ENCODE peak calls at places on chromosomes 7 and 10, in eight cellular contexts. S is upper lobe of right lung, I is A549, V is PC-3, N is mammary epithelial cell, H is heart right ventricle, M is brain microvascular endothelial cell, Q is heart left ventricle. F is an unnamed sample.

GRCh38 chr10:84523509-84523908 is 195.1 kb downstream of the CCSER2 start:
- DNase-seq in S (no peak), I (no peak), V (peak), N (no peak), H (no peak), M (no peak), Q (no peak), F (peak)

GRCh38 chr7:113120647-113121046 is 2.3 kb upstream of the SMIM30 start:
- DNase-seq in S (no peak), I (no peak), V (no peak), N (no peak), H (no peak), M (no peak), Q (no peak), F (no peak)

GRCh38 chr10:76736392-76736791 is 901.2 kb downstream of the KCNMA1 start:
- DNase-seq in S (no peak), I (no peak), V (no peak), N (no peak), H (no peak), M (no peak), Q (no peak), F (no peak)

GRCh38 chr10:48366261-48366660 is 59.8 kb downstream of the MAPK8 start:
- DNase-seq in S (no peak), I (peak), V (peak), N (peak), H (no peak), M (no peak), Q (no peak), F (peak)

GRCh38 chr7:44962483-44963251 is 16.1 kb downstream of the MYO1G start:
- DNase-seq in S (peak), I (no peak), V (no peak), N (peak), H (no peak), M (no peak), Q (no peak), F (peak)

GRCh38 chr7:92767427-92767826 is 68.9 kb downstream of the CDK6 start:
- DNase-seq in S (no peak), I (no peak), V (peak), N (peak), H (no peak), M (peak), Q (no peak), F (peak)

GRCh38 chr10:50624866-50625491 is 1.2 kb upstream of the SGMS1 start:
- DNase-seq in S (no peak), I (peak), V (peak), N (peak), H (peak), M (peak), Q (peak), F (peak)

GRCh38 chr10:130040817-130041330 is 69.8 kb downstream of the C10orf143 start:
- DNase-seq in S (peak), I (no peak), V (no peak), N (no peak), H (no peak), M (no peak), Q (no peak), F (no peak)

GRCh38 chr7:138092486-138093028 is 16.3 kb downstream of the AKR1D1 start:
- DNase-seq in S (no peak), I (no peak), V (peak), N (peak), H (no peak), M (no peak), Q (no peak), F (no peak)

GRCh38 chr7:39560997-39561396 is 5.2 kb upstream of the YAE1 start:
- DNase-seq in S (no peak), I (no peak), V (no peak), N (no peak), H (no peak), M (no peak), Q (no peak), F (no peak)

DNA sequence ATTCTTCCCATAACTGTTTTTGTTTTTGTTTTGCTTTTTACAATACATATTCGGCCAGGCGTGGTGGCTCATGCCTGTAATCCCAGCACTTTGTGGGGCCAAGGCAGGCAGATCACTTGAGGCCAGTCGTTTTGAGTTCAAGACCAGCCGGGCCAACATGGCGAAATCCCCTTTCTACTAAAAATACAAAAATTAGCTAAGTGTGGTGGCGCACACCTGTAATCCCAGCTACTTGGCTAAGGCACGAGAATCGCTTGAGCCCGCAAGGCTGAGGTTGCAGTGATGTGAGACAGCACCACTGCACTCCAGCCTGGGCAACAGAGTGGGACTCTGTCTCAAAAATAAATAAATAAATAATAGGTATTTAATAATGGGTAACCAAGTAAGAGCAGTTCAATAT is 2.3 kb downstream of the TM9SF3 start:
- DNase-seq in S (no peak), I (no peak), V (no peak), N (no peak), H (no peak), M (no peak), Q (no peak), F (no peak)
- H3K27ac ChIP-seq in S (no peak), I (no peak), V (no peak), N (no peak), H (no peak), M (no peak), Q (no peak), F (no peak)

DNA sequence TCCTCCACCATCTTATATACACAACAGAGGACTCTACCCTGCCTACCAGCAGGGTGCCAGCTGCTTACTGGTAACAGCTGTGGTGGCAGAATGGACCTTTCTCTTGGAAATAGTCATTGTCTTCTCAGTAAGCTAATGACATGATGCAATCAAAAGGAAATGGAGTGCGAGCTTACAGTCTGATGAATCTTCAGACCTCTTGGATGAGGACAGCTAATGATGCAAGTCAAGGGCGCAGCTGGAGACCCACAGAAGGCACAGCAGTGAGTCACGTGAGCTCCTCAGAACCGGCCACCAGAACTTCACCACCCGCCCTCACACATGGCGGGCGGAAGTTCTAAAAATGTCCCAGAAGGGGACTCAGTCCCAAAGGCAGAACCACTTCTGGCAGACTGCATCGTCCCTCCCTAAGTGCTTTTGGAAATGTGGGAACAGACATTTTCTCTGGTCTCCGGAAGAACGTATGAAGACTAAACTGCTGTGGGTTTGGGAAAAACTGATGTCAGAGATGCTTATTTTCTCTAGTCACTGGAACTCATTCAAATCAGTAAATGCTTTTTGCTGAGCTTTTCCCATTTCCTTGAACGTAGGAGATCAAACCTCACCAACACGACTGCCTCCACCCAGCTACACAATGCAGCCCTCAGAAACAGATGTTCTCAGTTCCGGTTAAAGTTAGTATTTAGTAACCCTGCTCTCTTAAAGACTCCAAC is 96.4 kb downstream of the FAS start:
- DNase-seq in S (peak), I (peak), V (no peak), N (no peak), H (peak), M (peak), Q (peak), F (peak)
- TF ChIP-seq CTCF in S (no peak), I (no peak), V (no peak), N (no peak), H (no peak), M (no peak), Q (no peak), F (no peak)

GRCh38 chr7:118152149-118152548 is 31.8 kb upstream of the LSM8 start:
- DNase-seq in S (no peak), I (no peak), V (no peak), N (peak), H (no peak), M (no peak), Q (no peak), F (no peak)

GRCh38 chr7:118151671-118152070 is 32.3 kb upstream of the LSM8 start:
- DNase-seq in S (no peak), I (no peak), V (no peak), N (no peak), H (no peak), M (no peak), Q (no peak), F (no peak)

GRCh38 chr7:118152632-118153031 is 31.3 kb upstream of the LSM8 start:
- DNase-seq in S (no peak), I (no peak), V (no peak), N (no peak), H (no peak), M (no peak), Q (no peak), F (no peak)

GRCh38 chr7:118149394-118149793 is 34.6 kb upstream of the LSM8 start:
- DNase-seq in S (no peak), I (no peak), V (no peak), N (no peak), H (no peak), M (no peak), Q (no peak), F (no peak)

GRCh38 chr7:118148930-118149329 is 35.0 kb upstream of the LSM8 start:
- DNase-seq in S (no peak), I (no peak), V (peak), N (no peak), H (no peak), M (peak), Q (no peak), F (peak)
- H3K27ac ChIP-seq in S (no peak), I (no peak), V (no peak), N (no peak), H (no peak), M (no peak), Q (no peak), F (no peak)

GRCh38 chr7:86943447-86943846 is 116.0 kb downstream of the ELAPOR2 start:
- DNase-seq in S (no peak), I (no peak), V (no peak), N (no peak), H (no peak), M (no peak), Q (no peak), F (no peak)

GRCh38 chr7:86942995-86943394 is 116.5 kb downstream of the ELAPOR2 start:
- DNase-seq in S (no peak), I (no peak), V (no peak), N (no peak), H (no peak), M (no peak), Q (no peak), F (no peak)

GRCh38 chr7:86937499-86937898 is 122.0 kb downstream of the ELAPOR2 start:
- DNase-seq in S (no peak), I (no peak), V (peak), N (no peak), H (no peak), M (no peak), Q (no peak), F (no peak)

GRCh38 chr7:86942081-86942480 is 117.4 kb downstream of the ELAPOR2 start:
- DNase-seq in S (no peak), I (no peak), V (peak), N (no peak), H (no peak), M (no peak), Q (no peak), F (no peak)

GRCh38 chr7:86939197-86939814 is 120.1 kb downstream of the ELAPOR2 start:
- DNase-seq in S (no peak), I (peak), V (peak), N (peak), H (peak), M (peak), Q (peak), F (peak)
- TF ChIP-seq CTCF in S (peak), I (peak), V (peak), N (peak), H (peak), M (peak), Q (peak), F (peak)

GRCh38 chr10:114504769-114505579 is 100.7 kb upstream of the AFAP1L2 start:
- DNase-seq in S (no peak), I (peak), V (peak), N (peak), H (no peak), M (peak), Q (no peak), F (no peak)

GRCh38 chr10:114508376-114508775 is 104.1 kb upstream of the AFAP1L2 start:
- DNase-seq in S (no peak), I (no peak), V (no peak), N (no peak), H (no peak), M (no peak), Q (no peak), F (no peak)

GRCh38 chr10:114507449-114507848 is 103.1 kb upstream of the AFAP1L2 start:
- DNase-seq in S (peak), I (peak), V (no peak), N (peak), H (peak), M (no peak), Q (peak), F (no peak)

GRCh38 chr10:114502071-114502470 is 97.8 kb upstream of the AFAP1L2 start:
- DNase-seq in S (no peak), I (no peak), V (no peak), N (no peak), H (no peak), M (no peak), Q (no peak), F (no peak)

GRCh38 chr10:114506874-114507385 is 102.6 kb upstream of the AFAP1L2 start:
- DNase-seq in S (no peak), I (no peak), V (no peak), N (no peak), H (no peak), M (no peak), Q (no peak), F (no peak)
- H3K27ac ChIP-seq in S (peak), I (peak), V (no peak), N (no peak), H (peak), M (no peak), Q (peak), F (peak)

GRCh38 chr7:47795631-47796030 is 152.6 kb downstream of the PKD1L1 start:
- DNase-seq in S (no peak), I (no peak), V (no peak), N (no peak), H (no peak), M (peak), Q (no peak), F (peak)

GRCh38 chr7:47791682-47792081 is 156.6 kb downstream of the PKD1L1 start:
- DNase-seq in S (no peak), I (no peak), V (no peak), N (no peak), H (no peak), M (no peak), Q (no peak), F (no peak)

GRCh38 chr7:47796347-47796746 is 151.9 kb downstream of the PKD1L1 start:
- DNase-seq in S (no peak), I (no peak), V (no peak), N (no peak), H (no peak), M (no peak), Q (no peak), F (no peak)

GRCh38 chr7:47794016-47794415 is 154.2 kb downstream of the PKD1L1 start:
- DNase-seq in S (no peak), I (no peak), V (no peak), N (no peak), H (no peak), M (no peak), Q (no peak), F (no peak)

GRCh38 chr7:47792521-47793121 is 155.6 kb downstream of the PKD1L1 start:
- DNase-seq in S (no peak), I (peak), V (peak), N (no peak), H (no peak), M (peak), Q (no peak), F (peak)
- TF ChIP-seq CTCF in S (peak), I (peak), V (peak), N (peak), H (peak), M (peak), Q (peak), F (peak)

GRCh38 chr7:70710651-70711050 is 421.3 kb upstream of the GALNT17 start:
- DNase-seq in S (no peak), I (no peak), V (no peak), N (no peak), H (no peak), M (no peak), Q (no peak), F (no peak)
- H3K27ac ChIP-seq in S (no peak), I (peak), V (no peak), N (peak), H (no peak), M (no peak), Q (no peak), F (peak)

GRCh38 chr7:1144269-1144771 is 15.7 kb downstream of the ZFAND2A start:
- DNase-seq in S (no peak), I (peak), V (peak), N (peak), H (peak), M (peak), Q (peak), F (no peak)
- TF ChIP-seq CTCF in S (peak), I (no peak), V (peak), N (peak), H (peak), M (peak), Q (peak), F (no peak)

GRCh38 chr10:13847201-13847631 is 260.5 kb downstream of the PRPF18 start:
- DNase-seq in S (no peak), I (no peak), V (no peak), N (no peak), H (no peak), M (no peak), Q (no peak), F (no peak)

GRCh38 chr10:13852872-13853271 is 266.1 kb downstream of the PRPF18 start:
- DNase-seq in S (no peak), I (no peak), V (no peak), N (no peak), H (no peak), M (no peak), Q (no peak), F (no peak)

GRCh38 chr10:13845897-13846296 is 259.1 kb downstream of the PRPF18 start:
- DNase-seq in S (no peak), I (no peak), V (no peak), N (no peak), H (no peak), M (no peak), Q (no peak), F (no peak)

GRCh38 chr10:13851906-13852305 is 265.1 kb downstream of the PRPF18 start:
- DNase-seq in S (no peak), I (no peak), V (no peak), N (no peak), H (no peak), M (no peak), Q (no peak), F (no peak)

DNA sequence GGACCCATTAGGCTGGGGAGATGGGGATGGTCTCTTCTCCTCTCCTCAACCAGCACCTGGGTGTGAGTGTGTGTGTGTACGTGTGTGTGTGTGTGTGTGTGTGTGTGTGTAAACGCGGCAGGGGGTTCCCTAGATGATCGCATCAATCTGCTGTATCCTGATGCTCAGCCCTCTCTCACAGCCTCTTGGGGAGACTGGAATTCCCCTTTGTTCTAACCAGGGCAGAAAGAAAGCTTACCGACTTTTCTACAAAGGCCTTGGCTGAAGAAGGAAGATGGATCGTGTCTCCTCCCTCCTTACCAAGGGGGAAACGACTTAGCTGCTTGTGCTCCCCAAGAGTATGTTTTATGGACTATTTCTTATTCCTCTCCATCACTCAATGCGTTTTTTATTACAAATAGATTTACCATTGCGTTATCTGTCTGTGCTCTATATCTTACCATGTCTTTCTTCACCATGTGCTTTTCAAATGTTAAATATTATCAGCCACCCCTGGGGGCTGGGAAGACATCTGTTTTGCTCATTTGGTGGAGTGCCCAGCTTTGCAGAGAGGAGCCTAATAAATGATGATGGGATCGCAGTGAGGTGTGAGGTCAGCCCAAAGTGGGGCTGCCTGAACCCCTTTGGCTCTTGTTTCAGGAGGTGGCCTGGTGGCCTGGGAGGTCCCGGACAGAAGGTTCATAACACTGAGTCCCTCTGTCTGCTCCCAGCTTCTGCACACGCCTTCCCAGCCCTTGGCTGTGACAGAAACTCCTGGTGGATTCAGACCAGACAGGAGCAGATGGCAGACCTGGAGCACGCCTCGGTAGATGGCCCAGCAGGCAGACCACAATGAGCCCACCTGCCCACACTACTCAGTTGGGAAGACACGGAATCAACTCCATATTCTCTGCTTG is 262.0 kb downstream of the PRPF18 start:
- DNase-seq in S (no peak), I (no peak), V (no peak), N (no peak), H (no peak), M (no peak), Q (no peak), F (no peak)
- H3K27ac ChIP-seq in S (no peak), I (no peak), V (no peak), N (no peak), H (no peak), M (no peak), Q (no peak), F (no peak)

GRCh38 chr10:121753726-121754476 is 155.7 kb upstream of the FGFR2 start:
- DNase-seq in S (no peak), I (peak), V (peak), N (peak), H (no peak), M (peak), Q (no peak), F (no peak)
- TF ChIP-seq CTCF in S (no peak), I (no peak), V (peak), N (peak), H (peak), M (peak), Q (no peak), F (peak)

F was measured in cardiac muscle cell.